ENCODE peak calls at places on chromosomes 3 and 15, in nine cellular contexts. One of them, this sample, is unnamed.

GRCh38 chr3:78101363-78101762 is 1061.5 kb downstream of the ROBO2 start:
- DNase-seq in CD8-positive, alpha-beta memory T cell: no peak
- DNase-seq in lower lobe of right lung: no peak
- DNase-seq in SK-N-DZ: peak
- DNase-seq in ureter: no peak
- DNase-seq in HS-5: no peak
- DNase-seq in activated T-helper 2 cell treated with anti-CD3 and anti-CD28 coated beads, Interferon-gamma antibody, Interleukin-2, Interleukin-4, amounts not matched to agents 10 μg/mL and 5 μg/mL and 100 μg/mL, durations not matched to agents 14 hours and 24 hours and 36 hours: no peak
- DNase-seq in GM12865: no peak
- DNase-seq in heart left ventricle: no peak
- DNase-seq in this sample: no peak

GRCh38 chr3:122975163-122975923 is 52.2 kb downstream of the SEMA5B start:
- DNase-seq in CD8-positive, alpha-beta memory T cell: no peak
- DNase-seq in lower lobe of right lung: no peak
- DNase-seq in SK-N-DZ: peak
- DNase-seq in ureter: peak
- DNase-seq in HS-5: no peak
- DNase-seq in activated T-helper 2 cell treated with anti-CD3 and anti-CD28 coated beads, Interferon-gamma antibody, Interleukin-2, Interleukin-4, amounts not matched to agents 10 μg/mL and 5 μg/mL and 100 μg/mL, durations not matched to agents 14 hours and 24 hours and 36 hours: no peak
- DNase-seq in GM12865: no peak
- DNase-seq in heart left ventricle: no peak
- DNase-seq in this sample: peak

GRCh38 chr15:45064386-45064785 is 41.4 kb downstream of the SORD start:
- DNase-seq in CD8-positive, alpha-beta memory T cell: no peak
- DNase-seq in lower lobe of right lung: no peak
- DNase-seq in SK-N-DZ: no peak
- DNase-seq in ureter: no peak
- DNase-seq in HS-5: no peak
- DNase-seq in activated T-helper 2 cell treated with anti-CD3 and anti-CD28 coated beads, Interferon-gamma antibody, Interleukin-2, Interleukin-4, amounts not matched to agents 10 μg/mL and 5 μg/mL and 100 μg/mL, durations not matched to agents 14 hours and 24 hours and 36 hours: no peak
- DNase-seq in GM12865: no peak
- DNase-seq in heart left ventricle: no peak
- DNase-seq in this sample: no peak

GRCh38 chr15:88741046-88741445 is 62.2 kb upstream of the ACAN start:
- DNase-seq in CD8-positive, alpha-beta memory T cell: no peak
- DNase-seq in lower lobe of right lung: no peak
- DNase-seq in SK-N-DZ: no peak
- DNase-seq in ureter: no peak
- DNase-seq in HS-5: no peak
- DNase-seq in activated T-helper 2 cell treated with anti-CD3 and anti-CD28 coated beads, Interferon-gamma antibody, Interleukin-2, Interleukin-4, amounts not matched to agents 10 μg/mL and 5 μg/mL and 100 μg/mL, durations not matched to agents 14 hours and 24 hours and 36 hours: no peak
- DNase-seq in GM12865: no peak
- DNase-seq in heart left ventricle: no peak
- DNase-seq in this sample: no peak

GRCh38 chr3:70097084-70097483 is 97.6 kb downstream of the SAMMSON start:
- DNase-seq in CD8-positive, alpha-beta memory T cell: no peak
- DNase-seq in lower lobe of right lung: no peak
- DNase-seq in SK-N-DZ: no peak
- DNase-seq in ureter: no peak
- DNase-seq in HS-5: no peak
- DNase-seq in activated T-helper 2 cell treated with anti-CD3 and anti-CD28 coated beads, Interferon-gamma antibody, Interleukin-2, Interleukin-4, amounts not matched to agents 10 μg/mL and 5 μg/mL and 100 μg/mL, durations not matched to agents 14 hours and 24 hours and 36 hours: no peak
- DNase-seq in GM12865: peak
- DNase-seq in heart left ventricle: no peak
- DNase-seq in this sample: no peak

GRCh38 chr3:184559336-184559735 is 2.2 kb upstream of the EPHB3 start:
- DNase-seq in CD8-positive, alpha-beta memory T cell: no peak
- DNase-seq in lower lobe of right lung: peak
- DNase-seq in SK-N-DZ: no peak
- DNase-seq in ureter: peak
- DNase-seq in HS-5: no peak
- DNase-seq in activated T-helper 2 cell treated with anti-CD3 and anti-CD28 coated beads, Interferon-gamma antibody, Interleukin-2, Interleukin-4, amounts not matched to agents 10 μg/mL and 5 μg/mL and 100 μg/mL, durations not matched to agents 14 hours and 24 hours and 36 hours: no peak
- DNase-seq in GM12865: no peak
- DNase-seq in heart left ventricle: no peak
- DNase-seq in this sample: no peak

GRCh38 chr3:48560648-48561018 is 2.9 kb downstream of the UCN2 start:
- DNase-seq in CD8-positive, alpha-beta memory T cell: no peak
- DNase-seq in lower lobe of right lung: no peak
- DNase-seq in SK-N-DZ: peak
- DNase-seq in ureter: no peak
- DNase-seq in HS-5: no peak
- DNase-seq in activated T-helper 2 cell treated with anti-CD3 and anti-CD28 coated beads, Interferon-gamma antibody, Interleukin-2, Interleukin-4, amounts not matched to agents 10 μg/mL and 5 μg/mL and 100 μg/mL, durations not matched to agents 14 hours and 24 hours and 36 hours: no peak
- DNase-seq in GM12865: no peak
- DNase-seq in heart left ventricle: peak
- DNase-seq in this sample: peak

GRCh38 chr15:50996641-50997040 is 88.2 kb downstream of the AP4E1 start:
- DNase-seq in CD8-positive, alpha-beta memory T cell: no peak
- DNase-seq in lower lobe of right lung: no peak
- DNase-seq in SK-N-DZ: no peak
- DNase-seq in ureter: no peak
- DNase-seq in HS-5: peak
- DNase-seq in activated T-helper 2 cell treated with anti-CD3 and anti-CD28 coated beads, Interferon-gamma antibody, Interleukin-2, Interleukin-4, amounts not matched to agents 10 μg/mL and 5 μg/mL and 100 μg/mL, durations not matched to agents 14 hours and 24 hours and 36 hours: no peak
- DNase-seq in GM12865: no peak
- DNase-seq in heart left ventricle: no peak
- DNase-seq in this sample: no peak

GRCh38 chr3:64255941-64256340 is 30.7 kb upstream of the PRICKLE2 start:
- DNase-seq in CD8-positive, alpha-beta memory T cell: no peak
- DNase-seq in lower lobe of right lung: no peak
- DNase-seq in SK-N-DZ: no peak
- DNase-seq in ureter: no peak
- DNase-seq in HS-5: no peak
- DNase-seq in activated T-helper 2 cell treated with anti-CD3 and anti-CD28 coated beads, Interferon-gamma antibody, Interleukin-2, Interleukin-4, amounts not matched to agents 10 μg/mL and 5 μg/mL and 100 μg/mL, durations not matched to agents 14 hours and 24 hours and 36 hours: no peak
- DNase-seq in GM12865: no peak
- DNase-seq in heart left ventricle: no peak
- DNase-seq in this sample: no peak

GRCh38 chr15:25022233-25022632 is 67.4 kb downstream of the SNRPN start:
- DNase-seq in CD8-positive, alpha-beta memory T cell: no peak
- DNase-seq in lower lobe of right lung: no peak
- DNase-seq in SK-N-DZ: no peak
- DNase-seq in ureter: no peak
- DNase-seq in HS-5: no peak
- DNase-seq in activated T-helper 2 cell treated with anti-CD3 and anti-CD28 coated beads, Interferon-gamma antibody, Interleukin-2, Interleukin-4, amounts not matched to agents 10 μg/mL and 5 μg/mL and 100 μg/mL, durations not matched to agents 14 hours and 24 hours and 36 hours: no peak
- DNase-seq in GM12865: no peak
- DNase-seq in heart left ventricle: no peak
- DNase-seq in this sample: no peak

GRCh38 chr15:57333487-57333886 is 42.8 kb upstream of the CGNL1 start:
- DNase-seq in CD8-positive, alpha-beta memory T cell: no peak
- DNase-seq in lower lobe of right lung: no peak
- DNase-seq in SK-N-DZ: no peak
- DNase-seq in ureter: no peak
- DNase-seq in HS-5: no peak
- DNase-seq in activated T-helper 2 cell treated with anti-CD3 and anti-CD28 coated beads, Interferon-gamma antibody, Interleukin-2, Interleukin-4, amounts not matched to agents 10 μg/mL and 5 μg/mL and 100 μg/mL, durations not matched to agents 14 hours and 24 hours and 36 hours: no peak
- DNase-seq in GM12865: no peak
- DNase-seq in heart left ventricle: no peak
- DNase-seq in this sample: no peak

GRCh38 chr3:192336286-192336685 is 391.1 kb downstream of the FGF12 start:
- DNase-seq in CD8-positive, alpha-beta memory T cell: no peak
- DNase-seq in lower lobe of right lung: no peak
- DNase-seq in SK-N-DZ: no peak
- DNase-seq in ureter: no peak
- DNase-seq in HS-5: no peak
- DNase-seq in activated T-helper 2 cell treated with anti-CD3 and anti-CD28 coated beads, Interferon-gamma antibody, Interleukin-2, Interleukin-4, amounts not matched to agents 10 μg/mL and 5 μg/mL and 100 μg/mL, durations not matched to agents 14 hours and 24 hours and 36 hours: no peak
- DNase-seq in GM12865: no peak
- DNase-seq in heart left ventricle: no peak
- DNase-seq in this sample: no peak

GRCh38 chr15:31352283-31352880 is 25.7 kb downstream of the KLF13 start:
- DNase-seq in CD8-positive, alpha-beta memory T cell: no peak
- DNase-seq in lower lobe of right lung: peak
- DNase-seq in SK-N-DZ: peak
- DNase-seq in ureter: no peak
- DNase-seq in HS-5: no peak
- DNase-seq in activated T-helper 2 cell treated with anti-CD3 and anti-CD28 coated beads, Interferon-gamma antibody, Interleukin-2, Interleukin-4, amounts not matched to agents 10 μg/mL and 5 μg/mL and 100 μg/mL, durations not matched to agents 14 hours and 24 hours and 36 hours: no peak
- DNase-seq in GM12865: no peak
- DNase-seq in heart left ventricle: peak
- DNase-seq in this sample: peak

GRCh38 chr3:159273070-159273469 is 471.2 kb downstream of the MFSD1 start:
- DNase-seq in CD8-positive, alpha-beta memory T cell: no peak
- DNase-seq in lower lobe of right lung: no peak
- DNase-seq in SK-N-DZ: peak
- DNase-seq in ureter: no peak
- DNase-seq in HS-5: no peak
- DNase-seq in activated T-helper 2 cell treated with anti-CD3 and anti-CD28 coated beads, Interferon-gamma antibody, Interleukin-2, Interleukin-4, amounts not matched to agents 10 μg/mL and 5 μg/mL and 100 μg/mL, durations not matched to agents 14 hours and 24 hours and 36 hours: no peak
- DNase-seq in GM12865: no peak
- DNase-seq in heart left ventricle: no peak
- DNase-seq in this sample: peak

GRCh38 chr3:122512284-122512683 is 2.5 kb downstream of the KPNA1 start:
- DNase-seq in CD8-positive, alpha-beta memory T cell: no peak
- DNase-seq in lower lobe of right lung: no peak
- DNase-seq in SK-N-DZ: no peak
- DNase-seq in ureter: no peak
- DNase-seq in HS-5: no peak
- DNase-seq in activated T-helper 2 cell treated with anti-CD3 and anti-CD28 coated beads, Interferon-gamma antibody, Interleukin-2, Interleukin-4, amounts not matched to agents 10 μg/mL and 5 μg/mL and 100 μg/mL, durations not matched to agents 14 hours and 24 hours and 36 hours: no peak
- DNase-seq in GM12865: no peak
- DNase-seq in heart left ventricle: no peak
- DNase-seq in this sample: no peak

GRCh38 chr3:11774296-11774877 is 72.3 kb downstream of the TAMM41 start:
- DNase-seq in CD8-positive, alpha-beta memory T cell: no peak
- DNase-seq in lower lobe of right lung: no peak
- DNase-seq in SK-N-DZ: peak
- DNase-seq in ureter: peak
- DNase-seq in HS-5: no peak
- DNase-seq in activated T-helper 2 cell treated with anti-CD3 and anti-CD28 coated beads, Interferon-gamma antibody, Interleukin-2, Interleukin-4, amounts not matched to agents 10 μg/mL and 5 μg/mL and 100 μg/mL, durations not matched to agents 14 hours and 24 hours and 36 hours: no peak
- DNase-seq in GM12865: no peak
- DNase-seq in heart left ventricle: no peak
- DNase-seq in this sample: peak

GRCh38 chr3:62131620-62132019 is 241.7 kb downstream of the FEZF2 start:
- DNase-seq in CD8-positive, alpha-beta memory T cell: no peak
- DNase-seq in lower lobe of right lung: no peak
- DNase-seq in SK-N-DZ: peak
- DNase-seq in ureter: no peak
- DNase-seq in HS-5: no peak
- DNase-seq in activated T-helper 2 cell treated with anti-CD3 and anti-CD28 coated beads, Interferon-gamma antibody, Interleukin-2, Interleukin-4, amounts not matched to agents 10 μg/mL and 5 μg/mL and 100 μg/mL, durations not matched to agents 14 hours and 24 hours and 36 hours: no peak
- DNase-seq in GM12865: no peak
- DNase-seq in heart left ventricle: no peak
- DNase-seq in this sample: no peak

GRCh38 chr15:52136471-52136993 is 24.0 kb upstream of the BCL2L10 start:
- DNase-seq in CD8-positive, alpha-beta memory T cell: no peak
- DNase-seq in lower lobe of right lung: no peak
- DNase-seq in SK-N-DZ: no peak
- DNase-seq in ureter: no peak
- DNase-seq in HS-5: no peak
- DNase-seq in activated T-helper 2 cell treated with anti-CD3 and anti-CD28 coated beads, Interferon-gamma antibody, Interleukin-2, Interleukin-4, amounts not matched to agents 10 μg/mL and 5 μg/mL and 100 μg/mL, durations not matched to agents 14 hours and 24 hours and 36 hours: no peak
- DNase-seq in GM12865: no peak
- DNase-seq in heart left ventricle: no peak
- DNase-seq in this sample: peak

GRCh38 chr15:85974348-85974705 is 105.3 kb upstream of the AGBL1 start:
- DNase-seq in CD8-positive, alpha-beta memory T cell: no peak
- DNase-seq in lower lobe of right lung: no peak
- DNase-seq in SK-N-DZ: no peak
- DNase-seq in ureter: no peak
- DNase-seq in HS-5: no peak
- DNase-seq in activated T-helper 2 cell treated with anti-CD3 and anti-CD28 coated beads, Interferon-gamma antibody, Interleukin-2, Interleukin-4, amounts not matched to agents 10 μg/mL and 5 μg/mL and 100 μg/mL, durations not matched to agents 14 hours and 24 hours and 36 hours: no peak
- DNase-seq in GM12865: no peak
- DNase-seq in heart left ventricle: no peak
- DNase-seq in this sample: no peak

GRCh38 chr3:50815844-50816243 is 141.1 kb downstream of the DOCK3 start:
- DNase-seq in CD8-positive, alpha-beta memory T cell: no peak
- DNase-seq in lower lobe of right lung: no peak
- DNase-seq in SK-N-DZ: no peak
- DNase-seq in ureter: no peak
- DNase-seq in HS-5: no peak
- DNase-seq in activated T-helper 2 cell treated with anti-CD3 and anti-CD28 coated beads, Interferon-gamma antibody, Interleukin-2, Interleukin-4, amounts not matched to agents 10 μg/mL and 5 μg/mL and 100 μg/mL, durations not matched to agents 14 hours and 24 hours and 36 hours: no peak
- DNase-seq in GM12865: no peak
- DNase-seq in heart left ventricle: no peak
- DNase-seq in this sample: no peak

GRCh38 chr3:151673974-151674373 is 59.8 kb upstream of the AADACL2 start:
- DNase-seq in CD8-positive, alpha-beta memory T cell: no peak
- DNase-seq in lower lobe of right lung: no peak
- DNase-seq in SK-N-DZ: no peak
- DNase-seq in ureter: no peak
- DNase-seq in HS-5: no peak
- DNase-seq in activated T-helper 2 cell treated with anti-CD3 and anti-CD28 coated beads, Interferon-gamma antibody, Interleukin-2, Interleukin-4, amounts not matched to agents 10 μg/mL and 5 μg/mL and 100 μg/mL, durations not matched to agents 14 hours and 24 hours and 36 hours: no peak
- DNase-seq in GM12865: no peak
- DNase-seq in heart left ventricle: no peak
- DNase-seq in this sample: no peak

This sample was measured in SJCRH30.